ENCODE peak calls at places on chromosomes 4 and X, in four cellular contexts. H is K562, M is GM12878, V is HepG2. C is an unnamed sample.

GRCh38 chrX:11319689-11320302 is 26.6 kb downstream of the AMELX start:
- DNase-seq in M (no peak), V (no peak), H (no peak), C (no peak)

GRCh38 chrX:150715180-150715579 is 22.0 kb downstream of the MTMR1 start:
- DNase-seq in H (no peak), V (no peak), M (no peak), C (no peak)

GRCh38 chr4:16686195-16686594 is 212.2 kb downstream of the LDB2 start:
- DNase-seq in H (no peak), V (no peak), M (no peak), C (no peak)

GRCh38 chrX:118360429-118361125 is 14.7 kb downstream of the WDR44 start:
- DNase-seq in M (no peak), H (no peak), V (no peak), C (no peak)

GRCh38 chr4:96352051-96352517 is 512.2 kb downstream of the PDHA2 start:
- DNase-seq in M (no peak), H (no peak), V (peak), C (peak)

GRCh38 chrX:77275392-77275791 is 171.8 kb upstream of the FGF16 start:
- DNase-seq in M (no peak), H (no peak), V (no peak), C (no peak)

GRCh38 chr4:102438396-102438795 is 62.8 kb upstream of the NFKB1 start:
- DNase-seq in H (no peak), M (no peak), V (no peak), C (no peak)

GRCh38 chr4:186236126-186236525 is 8.8 kb downstream of the KLKB1 start:
- DNase-seq in H (no peak), M (no peak), V (no peak), C (no peak)

GRCh38 chrX:73468376-73468775 is 21.5 kb downstream of the CDX4 start:
- DNase-seq in M (no peak), V (no peak), H (no peak), C (no peak)

GRCh38 chr4:123587983-123588494 is 191.4 kb downstream of the SPRY1 start:
- DNase-seq in H (no peak), V (peak), M (no peak), C (no peak)

GRCh38 chr4:88005086-88005485 is 2.3 kb upstream of the PKD2 start:
- DNase-seq in V (no peak), H (no peak), M (no peak), C (no peak)

GRCh38 chr4:148059617-148060180 is 327.8 kb downstream of the ARHGAP10 start:
- DNase-seq in M (peak), H (no peak), V (no peak), C (no peak)

GRCh38 chrX:9573282-9574106 is 108.6 kb downstream of the TBL1X start:
- DNase-seq in H (no peak), M (no peak), V (no peak), C (peak)

GRCh38 chrX:20488473-20488872 is 221.8 kb upstream of the RPS6KA3 start:
- DNase-seq in H (no peak), V (no peak), M (no peak), C (no peak)

GRCh38 chrX:10612215-10612614 is 8.2 kb downstream of the MID1 start:
- DNase-seq in H (no peak), M (no peak), V (no peak), C (no peak)

GRCh38 chr4:98260047-98260578 is 1.1 kb upstream of the RAP1GDS1 start:
- DNase-seq in M (no peak), H (peak), V (peak), C (peak)

GRCh38 chr4:95050980-95051688 is 293.4 kb downstream of the BMPR1B start:
- DNase-seq in M (no peak), H (no peak), V (no peak), C (peak)

GRCh38 chr4:142243250-142243649 is 602.9 kb downstream of the INPP4B start:
- DNase-seq in M (no peak), H (no peak), V (no peak), C (no peak)

GRCh38 chr4:8151165-8151650 is 7.4 kb downstream of the ABLIM2 start:
- DNase-seq in M (no peak), H (no peak), V (no peak), C (no peak)

GRCh38 chr4:174284181-174284886 is 623 bp downstream of the CEP44 start:
- DNase-seq in H (no peak), M (no peak), V (peak), C (no peak)

GRCh38 chr4:152138451-152138850 is 377.6 kb upstream of the GATB start:
- DNase-seq in M (no peak), V (no peak), H (no peak), C (no peak)

GRCh38 chrX:40261955-40262596 is 164.3 kb upstream of the BCOR start:
- DNase-seq in H (peak), M (no peak), V (no peak), C (no peak)

GRCh38 chrX:84729809-84730208 is 227.6 kb upstream of the HDX start:
- DNase-seq in H (peak), V (peak), M (peak), C (peak)

GRCh38 chrX:112642349-112642748 is 37.4 kb downstream of the LHFPL1 start:
- DNase-seq in V (peak), H (peak), M (no peak), C (peak)

GRCh38 chrX:86805241-86805640 is 657.0 kb downstream of the DACH2 start:
- DNase-seq in H (no peak), M (no peak), V (no peak), C (peak)

GRCh38 chrX:86806786-86807185 is 658.5 kb downstream of the DACH2 start:
- DNase-seq in M (no peak), H (peak), V (peak), C (peak)
- TF ChIP-seq CTCF in M (peak), H (no peak), V (peak), C (no peak)

DNA sequence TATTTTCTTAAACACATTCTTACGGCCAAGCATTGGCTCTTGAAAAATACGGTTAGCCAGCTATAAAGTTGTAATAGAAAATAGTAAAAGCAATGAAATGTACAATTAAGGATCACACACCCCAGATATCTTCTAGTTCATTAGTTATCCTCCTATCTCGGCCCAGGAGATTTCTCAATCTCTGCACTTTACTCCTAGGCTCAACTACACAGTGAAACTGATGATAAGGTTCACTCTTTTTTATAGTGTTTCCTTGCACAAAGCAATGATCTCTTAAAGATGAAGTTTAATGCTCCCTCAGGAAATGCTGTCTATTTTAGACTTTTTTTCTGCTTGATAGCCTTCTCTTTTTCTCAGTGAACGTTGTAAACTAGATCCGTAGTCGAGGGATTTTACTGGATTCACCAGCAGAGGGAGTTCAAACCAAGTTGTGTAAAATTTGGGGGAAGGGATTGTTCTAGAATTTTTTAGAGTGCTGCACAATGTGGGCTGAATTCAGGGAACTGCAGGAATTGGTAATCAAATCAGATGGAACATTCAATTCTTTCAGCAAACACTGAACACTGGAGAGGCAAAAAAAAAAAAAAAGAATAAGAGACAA is 269.5 kb downstream of the GBA3 start:
- DNase-seq in H (peak), M (no peak), V (no peak), C (no peak)
- TF ChIP-seq ETV6 in H (no peak), M (no peak), V (no peak), C (no peak)

DNA sequence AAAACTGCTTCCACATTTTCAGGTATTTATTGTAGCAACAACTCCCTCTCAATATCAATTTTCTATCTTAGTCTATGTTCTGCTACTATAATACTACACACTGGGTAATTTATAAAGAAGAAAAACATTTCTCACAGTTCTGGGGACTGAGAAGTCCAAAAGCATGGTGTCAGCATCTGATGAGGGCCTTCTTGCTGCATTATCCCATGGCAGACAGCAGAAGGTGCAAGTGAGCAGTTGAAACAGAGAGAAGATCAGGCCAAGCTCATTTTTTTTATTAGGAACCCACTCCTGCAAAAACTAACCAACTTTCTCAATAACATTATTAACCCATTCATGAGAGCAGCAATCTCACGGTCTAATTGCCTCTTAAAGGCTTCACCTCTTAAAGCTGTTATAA is 376.0 kb downstream of the RAB28 start:
- DNase-seq in V (no peak), M (no peak), H (no peak), C (no peak)
- TF ChIP-seq CTCF in V (no peak), M (no peak), H (no peak), C (no peak)

GRCh38 chr4:20881658-20882057 is 181.4 kb downstream of the PACRGL start:
- DNase-seq in V (no peak), H (no peak), M (no peak), C (no peak)

GRCh38 chr4:20883231-20883630 is 183.0 kb downstream of the PACRGL start:
- DNase-seq in V (no peak), M (no peak), H (no peak), C (no peak)

GRCh38 chr4:20883677-20884076 is 183.4 kb downstream of the PACRGL start:
- DNase-seq in M (no peak), V (no peak), H (no peak), C (no peak)

GRCh38 chr4:20882500-20882899 is 182.2 kb downstream of the PACRGL start:
- DNase-seq in M (no peak), H (no peak), V (no peak), C (no peak)

GRCh38 chr4:20878806-20879205 is 178.5 kb downstream of the PACRGL start:
- DNase-seq in M (no peak), H (no peak), V (no peak), C (no peak)
- TF ChIP-seq ETV6 in M (no peak), H (no peak), V (no peak), C (no peak)

GRCh38 chrX:111376486-111376885 is 35.5 kb downstream of the DCX start:
- DNase-seq in H (no peak), M (no peak), V (no peak), C (no peak)
- TF ChIP-seq CTCF in H (no peak), M (no peak), V (no peak), C (no peak)

C was measured in WTC11.